ENCODE peak calls at places on chromosomes 5 and 9, in seven cellular contexts. One of them, this sample, is unnamed.

GRCh38 chr5:146052780-146053179 is 52.6 kb downstream of the PLAC8L1 start:
- DNase-seq in brain microvascular endothelial cell: no peak
- DNase-seq in endodermal cell: peak; percentile 72
- DNase-seq in endothelial cell of umbilical vein: no peak
- DNase-seq in fibroblast of pulmonary artery: no peak
- DNase-seq in bronchial epithelial cell: no peak
- DNase-seq in type B pancreatic cell: no peak
- DNase-seq in this sample: no peak

GRCh38 chr9:5976668-5977397 is 38.6 kb downstream of the RANBP6 start:
- DNase-seq in endodermal cell: no peak
- DNase-seq in type B pancreatic cell: no peak
- DNase-seq in brain microvascular endothelial cell: no peak
- DNase-seq in endothelial cell of umbilical vein: peak; percentile 4
- DNase-seq in bronchial epithelial cell: no peak
- DNase-seq in fibroblast of pulmonary artery: no peak
- DNase-seq in this sample: no peak

GRCh38 chr5:153952057-153952456 is 86.7 kb downstream of the FAM114A2 start:
- DNase-seq in endothelial cell of umbilical vein: no peak
- DNase-seq in bronchial epithelial cell: no peak
- DNase-seq in fibroblast of pulmonary artery: no peak
- DNase-seq in endodermal cell: no peak
- DNase-seq in brain microvascular endothelial cell: no peak
- DNase-seq in type B pancreatic cell: no peak
- DNase-seq in this sample: no peak

GRCh38 chr5:159567461-159567860 is 237.2 kb upstream of the IL12B start:
- DNase-seq in endothelial cell of umbilical vein: no peak
- DNase-seq in brain microvascular endothelial cell: no peak
- DNase-seq in endodermal cell: no peak
- DNase-seq in fibroblast of pulmonary artery: no peak
- DNase-seq in bronchial epithelial cell: no peak
- DNase-seq in type B pancreatic cell: no peak
- DNase-seq in this sample: no peak

GRCh38 chr5:62266573-62266972 is 39.4 kb upstream of the KIF2A start:
- DNase-seq in endodermal cell: no peak
- DNase-seq in endothelial cell of umbilical vein: no peak
- DNase-seq in fibroblast of pulmonary artery: no peak
- DNase-seq in type B pancreatic cell: no peak
- DNase-seq in brain microvascular endothelial cell: no peak
- DNase-seq in bronchial epithelial cell: no peak
- DNase-seq in this sample: no peak

GRCh38 chr9:87607859-87608258 is 110.2 kb downstream of the DAPK1 start:
- DNase-seq in endodermal cell: no peak
- DNase-seq in brain microvascular endothelial cell: no peak
- DNase-seq in endothelial cell of umbilical vein: peak; percentile 77
- DNase-seq in bronchial epithelial cell: no peak
- DNase-seq in type B pancreatic cell: no peak
- DNase-seq in fibroblast of pulmonary artery: no peak
- DNase-seq in this sample: no peak

GRCh38 chr9:37037744-37038640 is 3.9 kb upstream of the PAX5 start:
- DNase-seq in endothelial cell of umbilical vein: no peak
- DNase-seq in type B pancreatic cell: no peak
- DNase-seq in bronchial epithelial cell: no peak
- DNase-seq in brain microvascular endothelial cell: no peak
- DNase-seq in endodermal cell: peak; percentile 84
- DNase-seq in fibroblast of pulmonary artery: no peak
- DNase-seq in this sample: no peak

GRCh38 chr5:115842089-115842881 is 550 bp downstream of the AP3S1 start:
- DNase-seq in bronchial epithelial cell: no peak
- DNase-seq in fibroblast of pulmonary artery: peak; percentile 63
- DNase-seq in endothelial cell of umbilical vein: no peak
- DNase-seq in brain microvascular endothelial cell: no peak
- DNase-seq in endodermal cell: no peak
- DNase-seq in type B pancreatic cell: no peak
- DNase-seq in this sample: no peak

GRCh38 chr5:71011194-71011792 is 13.8 kb downstream of the NAIP start:
- DNase-seq in brain microvascular endothelial cell: no peak
- DNase-seq in endothelial cell of umbilical vein: peak; percentile 0
- DNase-seq in bronchial epithelial cell: no peak
- DNase-seq in type B pancreatic cell: no peak
- DNase-seq in endodermal cell: peak; percentile 35
- DNase-seq in fibroblast of pulmonary artery: no peak
- DNase-seq in this sample: no peak

GRCh38 chr5:1019001-1019651 is 10.5 kb downstream of the NKD2 start:
- DNase-seq in endodermal cell: no peak
- DNase-seq in bronchial epithelial cell: no peak
- DNase-seq in type B pancreatic cell: no peak
- DNase-seq in brain microvascular endothelial cell: no peak
- DNase-seq in endothelial cell of umbilical vein: no peak
- DNase-seq in fibroblast of pulmonary artery: no peak
- DNase-seq in this sample: no peak

GRCh38 chr5:178284095-178284675 is 51.6 kb upstream of the PHYKPL start:
- DNase-seq in endothelial cell of umbilical vein: no peak
- DNase-seq in type B pancreatic cell: no peak
- DNase-seq in endodermal cell: peak; percentile 54
- DNase-seq in brain microvascular endothelial cell: peak; percentile 16
- DNase-seq in bronchial epithelial cell: peak; percentile 39
- DNase-seq in fibroblast of pulmonary artery: peak; percentile 12
- DNase-seq in this sample: no peak

GRCh38 chr9:14380061-14380836 is 66.3 kb upstream of the NFIB start:
- DNase-seq in brain microvascular endothelial cell: no peak
- DNase-seq in bronchial epithelial cell: no peak
- DNase-seq in endodermal cell: no peak
- DNase-seq in endothelial cell of umbilical vein: peak; percentile 78
- DNase-seq in type B pancreatic cell: no peak
- DNase-seq in fibroblast of pulmonary artery: no peak
- DNase-seq in this sample: no peak

GRCh38 chr9:85527331-85528015 is 214.3 kb downstream of the AGTPBP1 start:
- DNase-seq in endothelial cell of umbilical vein: peak; percentile 88
- DNase-seq in type B pancreatic cell: no peak
- DNase-seq in endodermal cell: no peak
- DNase-seq in bronchial epithelial cell: no peak
- DNase-seq in fibroblast of pulmonary artery: peak; percentile 63
- DNase-seq in brain microvascular endothelial cell: no peak
- DNase-seq in this sample: no peak

GRCh38 chr9:97305501-97306298 is 1.8 kb upstream of the CCDC180 start:
- DNase-seq in fibroblast of pulmonary artery: no peak
- DNase-seq in endothelial cell of umbilical vein: no peak
- DNase-seq in bronchial epithelial cell: no peak
- DNase-seq in brain microvascular endothelial cell: no peak
- DNase-seq in type B pancreatic cell: no peak
- DNase-seq in endodermal cell: no peak
- DNase-seq in this sample: no peak

GRCh38 chr5:59790399-59791130 is 103.0 kb downstream of the PDE4D start:
- DNase-seq in bronchial epithelial cell: peak; percentile 76
- DNase-seq in endothelial cell of umbilical vein: peak; percentile 92
- DNase-seq in fibroblast of pulmonary artery: peak; percentile 89
- DNase-seq in type B pancreatic cell: no peak
- DNase-seq in brain microvascular endothelial cell: no peak
- DNase-seq in endodermal cell: no peak
- DNase-seq in this sample: no peak

DNA sequence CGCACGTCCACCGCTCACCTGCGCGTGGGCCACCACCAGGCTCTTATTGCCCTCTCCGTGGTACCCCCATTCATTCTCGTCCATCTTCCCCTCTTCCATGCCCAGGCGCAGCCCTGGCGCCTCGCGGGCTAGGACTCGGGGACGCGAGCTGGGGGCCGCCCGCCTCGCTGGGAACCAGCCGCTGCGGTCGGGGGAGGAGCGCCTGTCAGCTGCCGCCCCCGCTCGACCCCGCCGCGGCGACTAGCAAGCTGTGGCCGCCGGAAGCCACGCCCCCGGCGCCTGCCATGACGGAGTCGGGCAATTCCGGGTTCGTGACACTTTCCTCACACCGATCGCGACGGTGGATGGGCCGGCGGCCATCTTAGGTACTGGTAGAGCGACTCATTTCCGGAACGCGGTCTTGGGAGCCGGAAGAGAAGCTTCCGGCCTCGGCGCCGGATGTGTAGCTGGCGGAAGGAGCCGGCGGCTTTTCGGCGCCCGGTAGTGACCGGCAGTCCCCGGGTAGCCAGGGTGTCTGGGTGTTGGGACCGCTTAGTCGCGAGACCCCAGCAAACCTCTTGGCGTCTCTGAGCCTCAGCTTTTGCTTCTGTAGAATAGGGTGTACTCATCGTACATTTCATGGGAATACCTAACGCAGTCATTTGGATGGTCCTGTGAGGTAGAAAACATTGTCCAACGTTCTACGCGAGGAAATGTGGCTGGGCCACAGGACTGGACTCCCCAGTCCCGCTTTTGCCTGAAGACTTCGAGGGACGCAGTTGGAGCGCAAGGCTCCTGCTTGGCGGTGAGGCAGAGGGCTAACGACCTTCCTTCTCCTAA is at the start of gene IPPK:
- DNase-seq in fibroblast of pulmonary artery: peak; percentile 99
- DNase-seq in endodermal cell: peak; percentile 99
- DNase-seq in bronchial epithelial cell: peak; percentile 95
- DNase-seq in brain microvascular endothelial cell: peak; percentile 98
- DNase-seq in type B pancreatic cell: peak; percentile 96
- DNase-seq in endothelial cell of umbilical vein: peak; percentile 98
- DNase-seq in this sample: peak; percentile 97
- TF ChIP-seq CTCF in fibroblast of pulmonary artery: no peak
- TF ChIP-seq CTCF in endodermal cell: no peak
- TF ChIP-seq CTCF in bronchial epithelial cell: no peak
- TF ChIP-seq CTCF in brain microvascular endothelial cell: no peak
- TF ChIP-seq CTCF in type B pancreatic cell: no peak
- TF ChIP-seq CTCF in endothelial cell of umbilical vein: no peak
- TF ChIP-seq CTCF in this sample: no peak

GRCh38 chr9:135910197-135910596 is 2.9 kb upstream of the CAMSAP1 start:
- DNase-seq in bronchial epithelial cell: no peak
- DNase-seq in endothelial cell of umbilical vein: no peak
- DNase-seq in type B pancreatic cell: no peak
- DNase-seq in fibroblast of pulmonary artery: no peak
- DNase-seq in brain microvascular endothelial cell: no peak
- DNase-seq in endodermal cell: no peak
- DNase-seq in this sample: no peak

GRCh38 chr9:135919318-135919717 is 12.0 kb upstream of the CAMSAP1 start:
- DNase-seq in endodermal cell: no peak
- DNase-seq in endothelial cell of umbilical vein: no peak
- DNase-seq in type B pancreatic cell: no peak
- DNase-seq in fibroblast of pulmonary artery: no peak
- DNase-seq in bronchial epithelial cell: no peak
- DNase-seq in brain microvascular endothelial cell: no peak
- DNase-seq in this sample: no peak

GRCh38 chr9:135916998-135917397 is 9.7 kb upstream of the CAMSAP1 start:
- DNase-seq in endodermal cell: no peak
- DNase-seq in brain microvascular endothelial cell: no peak
- DNase-seq in type B pancreatic cell: no peak
- DNase-seq in fibroblast of pulmonary artery: no peak
- DNase-seq in bronchial epithelial cell: no peak
- DNase-seq in endothelial cell of umbilical vein: no peak
- DNase-seq in this sample: no peak

GRCh38 chr9:135910757-135911156 is 3.4 kb upstream of the CAMSAP1 start:
- DNase-seq in endothelial cell of umbilical vein: no peak
- DNase-seq in bronchial epithelial cell: no peak
- DNase-seq in brain microvascular endothelial cell: no peak
- DNase-seq in type B pancreatic cell: no peak
- DNase-seq in endodermal cell: no peak
- DNase-seq in fibroblast of pulmonary artery: no peak
- DNase-seq in this sample: no peak

GRCh38 chr9:135914921-135915320 is 7.6 kb upstream of the CAMSAP1 start:
- DNase-seq in endothelial cell of umbilical vein: no peak
- DNase-seq in fibroblast of pulmonary artery: no peak
- DNase-seq in type B pancreatic cell: no peak
- DNase-seq in endodermal cell: no peak
- DNase-seq in brain microvascular endothelial cell: peak; percentile 25
- DNase-seq in bronchial epithelial cell: no peak
- DNase-seq in this sample: peak; percentile 42
- TF ChIP-seq CTCF in endothelial cell of umbilical vein: no peak
- TF ChIP-seq CTCF in fibroblast of pulmonary artery: no peak
- TF ChIP-seq CTCF in type B pancreatic cell: no peak
- TF ChIP-seq CTCF in endodermal cell: no peak
- TF ChIP-seq CTCF in brain microvascular endothelial cell: no peak
- TF ChIP-seq CTCF in bronchial epithelial cell: no peak
- TF ChIP-seq CTCF in this sample: peak; percentile 28

DNA sequence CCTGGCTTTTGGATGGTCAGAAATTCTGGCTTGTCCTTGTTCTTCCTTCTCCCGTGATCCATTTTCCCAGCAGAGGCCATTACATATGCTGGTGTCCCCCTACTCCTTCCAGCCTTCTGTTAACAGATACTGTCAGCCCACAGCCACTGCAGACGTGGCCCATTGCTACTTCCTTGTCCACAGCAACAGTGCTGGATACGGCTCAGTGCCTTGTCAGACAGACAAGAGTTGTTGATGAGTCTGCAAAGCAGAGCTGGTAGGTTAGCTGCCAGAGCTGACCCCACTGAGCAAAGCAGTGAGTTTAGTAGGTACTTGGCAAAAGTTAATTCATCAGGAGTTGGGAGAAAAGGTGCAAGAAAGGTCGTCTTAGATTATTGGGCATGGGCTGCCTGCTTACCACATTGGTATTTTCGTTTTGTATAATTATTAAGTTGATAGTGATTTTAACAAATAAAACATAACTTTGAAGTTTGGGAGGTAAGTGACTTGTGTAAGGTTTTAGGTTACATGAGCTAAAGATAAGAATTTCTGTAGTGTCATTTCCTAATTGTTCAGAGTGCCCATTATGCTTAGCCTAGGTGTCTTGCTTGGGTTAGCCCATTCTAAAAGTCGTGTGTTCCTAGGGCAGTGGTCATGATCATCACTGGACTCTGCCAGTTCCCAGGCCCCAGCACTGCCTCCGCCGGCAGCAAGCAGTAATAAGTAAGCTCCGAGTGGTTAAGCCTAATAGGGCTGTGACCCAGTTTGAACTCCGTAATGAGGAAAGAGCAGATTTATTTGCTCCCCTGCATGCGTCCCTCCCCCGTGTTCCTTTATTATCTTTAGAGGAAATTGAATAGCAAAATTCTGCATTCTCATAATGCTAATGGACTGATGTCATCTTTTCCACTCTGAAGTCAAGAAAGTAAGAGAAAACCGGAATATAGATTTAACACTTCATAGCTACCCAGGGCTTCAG is 292.0 kb downstream of the FANCC start:
- DNase-seq in endodermal cell: no peak
- DNase-seq in bronchial epithelial cell: no peak
- DNase-seq in fibroblast of pulmonary artery: peak; percentile 96
- DNase-seq in type B pancreatic cell: no peak
- DNase-seq in endothelial cell of umbilical vein: peak; percentile 89
- DNase-seq in brain microvascular endothelial cell: peak; percentile 93
- DNase-seq in this sample: peak; percentile 68
- TF ChIP-seq CTCF in endodermal cell: peak; percentile 38
- TF ChIP-seq CTCF in bronchial epithelial cell: peak; percentile 33
- TF ChIP-seq CTCF in fibroblast of pulmonary artery: peak; percentile 60
- TF ChIP-seq CTCF in type B pancreatic cell: peak; percentile 61
- TF ChIP-seq CTCF in endothelial cell of umbilical vein: peak; percentile 33
- TF ChIP-seq CTCF in brain microvascular endothelial cell: peak; percentile 67
- TF ChIP-seq CTCF in this sample: peak; percentile 52

GRCh38 chr5:35651002-35651756 is 33.5 kb downstream of the SPEF2 start:
- DNase-seq in brain microvascular endothelial cell: peak; percentile 56
- DNase-seq in type B pancreatic cell: no peak
- DNase-seq in fibroblast of pulmonary artery: peak; percentile 38
- DNase-seq in bronchial epithelial cell: peak; percentile 53
- DNase-seq in endothelial cell of umbilical vein: peak; percentile 57
- DNase-seq in endodermal cell: peak; percentile 82
- DNase-seq in this sample: peak; percentile 21

GRCh38 chr5:35644543-35644942 is 26.9 kb downstream of the SPEF2 start:
- DNase-seq in endodermal cell: peak; percentile 54
- DNase-seq in fibroblast of pulmonary artery: no peak
- DNase-seq in type B pancreatic cell: no peak
- DNase-seq in bronchial epithelial cell: peak; percentile 23
- DNase-seq in brain microvascular endothelial cell: no peak
- DNase-seq in endothelial cell of umbilical vein: no peak
- DNase-seq in this sample: no peak

GRCh38 chr5:35647712-35648111 is 30.0 kb downstream of the SPEF2 start:
- DNase-seq in endodermal cell: no peak
- DNase-seq in bronchial epithelial cell: no peak
- DNase-seq in fibroblast of pulmonary artery: no peak
- DNase-seq in brain microvascular endothelial cell: no peak
- DNase-seq in endothelial cell of umbilical vein: no peak
- DNase-seq in type B pancreatic cell: no peak
- DNase-seq in this sample: no peak

GRCh38 chr5:35647128-35647527 is 29.5 kb downstream of the SPEF2 start:
- DNase-seq in fibroblast of pulmonary artery: no peak
- DNase-seq in endothelial cell of umbilical vein: no peak
- DNase-seq in bronchial epithelial cell: no peak
- DNase-seq in endodermal cell: no peak
- DNase-seq in brain microvascular endothelial cell: no peak
- DNase-seq in type B pancreatic cell: no peak
- DNase-seq in this sample: no peak
- TF ChIP-seq CTCF in fibroblast of pulmonary artery: no peak
- TF ChIP-seq CTCF in endothelial cell of umbilical vein: no peak
- TF ChIP-seq CTCF in bronchial epithelial cell: no peak
- TF ChIP-seq CTCF in endodermal cell: no peak
- TF ChIP-seq CTCF in brain microvascular endothelial cell: no peak
- TF ChIP-seq CTCF in type B pancreatic cell: no peak
- TF ChIP-seq CTCF in this sample: no peak